ENCODE peak calls at places on chromosomes 16 and 17, in five cellular contexts. C is posterior cingulate gyrus; Z is DMS153; H is activated CD8-positive, alpha-beta T cell treated with anti-CD3 and anti-CD28 coated beads for 36 hours; M is NCI-H460. Y is an unnamed sample.

GRCh38 chr17:50687200-50688066 is 20.3 kb downstream of the ANKRD40 start:
- DNase-seq in Z (no peak), H (no peak), M (no peak), C (no peak), Y (no peak)

GRCh38 chr17:50225693-50226092 is 24.3 kb upstream of the COL1A1 start:
- DNase-seq in C (no peak), H (no peak), M (no peak), Z (no peak), Y (no peak)

GRCh38 chr16:54326266-54326662 is 39.7 kb upstream of the IRX3 start:
- DNase-seq in H (no peak), Z (no peak), C (no peak), M (no peak), Y (no peak)

GRCh38 chr17:6476061-6476833 is 32.0 kb downstream of the PIMREG start:
- DNase-seq in C (no peak), Z (no peak), H (no peak), M (no peak), Y (no peak)

GRCh38 chr16:54287018-54287757 is 601 bp upstream of the IRX3 start:
- DNase-seq in Z (no peak), C (no peak), H (no peak), M (no peak), Y (peak)

GRCh38 chr17:48539177-48539576 is 5.7 kb downstream of the HOXB2 start:
- DNase-seq in H (no peak), C (no peak), M (no peak), Z (no peak), Y (no peak)

GRCh38 chr17:58377005-58377660 is 25.1 kb upstream of the SUPT4H1 start:
- DNase-seq in Z (no peak), M (no peak), H (no peak), C (no peak), Y (peak)

GRCh38 chr16:2838928-2839327 is 8.8 kb downstream of the ZG16B start:
- DNase-seq in C (peak), M (peak), H (peak), Z (peak), Y (peak)

GRCh38 chr17:56358651-56359050 is 205.4 kb downstream of the ANKFN1 start:
- DNase-seq in H (no peak), M (no peak), Z (no peak), C (no peak), Y (no peak)

GRCh38 chr16:4123617-4124300 is 7.5 kb upstream of the ADCY9 start:
- DNase-seq in C (no peak), M (no peak), Z (no peak), H (no peak), Y (no peak)

GRCh38 chr17:6494239-6494941 is 50.1 kb downstream of the PIMREG start:
- DNase-seq in M (no peak), C (peak), Z (peak), H (no peak), Y (no peak)

GRCh38 chr17:56679148-56679766 is 85.8 kb downstream of the NOG start:
- DNase-seq in M (peak), H (peak), C (no peak), Z (no peak), Y (peak)

GRCh38 chr16:75322706-75323105 is 71.3 kb upstream of the BCAR1 start:
- DNase-seq in Z (no peak), C (no peak), M (no peak), H (no peak), Y (no peak)

GRCh38 chr16:89246903-89247733 is 29.6 kb downstream of the ZNF778 start:
- DNase-seq in Z (peak), C (peak), M (peak), H (peak), Y (peak)

GRCh38 chr16:59192551-59193199 is 458.6 kb upstream of the GOT2 start:
- DNase-seq in C (no peak), M (peak), Z (no peak), H (peak), Y (peak)

GRCh38 chr16:23999663-24000062 is 163.9 kb downstream of the PRKCB start:
- DNase-seq in M (no peak), Z (no peak), C (no peak), H (peak), Y (no peak)

GRCh38 chr17:66976781-66977201 is 12.3 kb downstream of the CACNG4 start:
- DNase-seq in H (no peak), Z (no peak), C (peak), M (no peak), Y (no peak)

GRCh38 chr16:54289242-54290051 is 2.9 kb upstream of the IRX3 start:
- DNase-seq in M (no peak), Z (no peak), H (no peak), C (no peak), Y (no peak)

Y was measured in T47D.